ENCODE peak calls at places on chromosomes 3 and 15, in four cellular contexts. W is T-helper 1 cell; A is HuH-7; G is stimulated activated CD4-positive, alpha-beta T cell treated with anti-CD3 and anti-CD28 coated beads, TNF-alpha, amount 100 ng/mL, for 24 hours. M is an unnamed sample.

GRCh38 chr3:157857461-157857860 is 248.8 kb downstream of the SHOX2 start:
- DNase-seq in W (no peak), A (no peak), G (no peak), M (peak; percentile 9)

GRCh38 chr3:177471733-177472480 is 274.6 kb upstream of the TBL1XR1 start:
- DNase-seq in W (no peak), A (no peak), G (no peak), M (no peak)

GRCh38 chr3:66472313-66473134 is 28.3 kb downstream of the LRIG1 start:
- DNase-seq in W (no peak), A (no peak), G (peak; percentile 24), M (no peak)

GRCh38 chr3:72318504-72319201 is 529.6 kb downstream of the SHQ1 start:
- DNase-seq in W (no peak), A (no peak), G (no peak), M (no peak)

GRCh38 chr15:90553248-90553745 is 23.6 kb downstream of the CRTC3 start:
- DNase-seq in W (no peak), A (no peak), G (no peak), M (no peak)

GRCh38 chr3:108471346-108471935 is 39.0 kb downstream of the MYH15 start:
- DNase-seq in W (no peak), A (no peak), G (no peak), M (no peak)

GRCh38 chr3:41140242-41140641 is 59.1 kb upstream of the CTNNB1 start:
- DNase-seq in W (no peak), A (no peak), G (no peak), M (no peak)

GRCh38 chr15:57784081-57784488 is 77.6 kb downstream of the POLR2M start:
- DNase-seq in W (no peak), A (no peak), G (no peak), M (no peak)

GRCh38 chr3:105359098-105359762 is 7.5 kb upstream of the ALCAM start:
- DNase-seq in W (no peak), A (no peak), G (no peak), M (no peak)

M was measured in HAP-1.